ENCODE peak calls at places on chromosomes 13 and 19, in nine cellular contexts. One of them, this sample, is unnamed.

GRCh38 chr19:18745931-18746330 is 45.2 kb downstream of the COMP start:
- DNase-seq in neural crest cell: no peak
- DNase-seq in GM10248: no peak
- DNase-seq in SK-N-DZ: no peak
- DNase-seq in activated CD4-positive, alpha-beta T cell treated with anti-CD3 and anti-CD28 coated beads for 48 hours: no peak
- DNase-seq in cardiac septum: no peak
- DNase-seq in AG08395: no peak
- DNase-seq in T-helper 17 cell: no peak
- DNase-seq in stimulated activated CD4-positive, alpha-beta T cell treated with anti-CD3 and anti-CD28 coated beads, Interleukin-1b, Interleukin-23, amount 100 ng/mL, for 1 hour: no peak
- DNase-seq in this sample: no peak

GRCh38 chr13:21318891-21319532 is 140.1 kb downstream of the ZDHHC20 start:
- DNase-seq in stimulated activated CD4-positive, alpha-beta T cell treated with anti-CD3 and anti-CD28 coated beads, Interleukin-1b, Interleukin-23, amount 100 ng/mL, for 1 hour: no peak
- DNase-seq in activated CD4-positive, alpha-beta T cell treated with anti-CD3 and anti-CD28 coated beads for 48 hours: no peak
- DNase-seq in AG08395: no peak
- DNase-seq in GM10248: no peak
- DNase-seq in neural crest cell: no peak
- DNase-seq in T-helper 17 cell: no peak
- DNase-seq in cardiac septum: no peak
- DNase-seq in SK-N-DZ: no peak
- DNase-seq in this sample: no peak

GRCh38 chr13:28488376-28489005 is 6.4 kb downstream of the FLT1 start:
- DNase-seq in AG08395: no peak
- DNase-seq in GM10248: no peak
- DNase-seq in stimulated activated CD4-positive, alpha-beta T cell treated with anti-CD3 and anti-CD28 coated beads, Interleukin-1b, Interleukin-23, amount 100 ng/mL, for 1 hour: no peak
- DNase-seq in neural crest cell: no peak
- DNase-seq in cardiac septum: no peak
- DNase-seq in activated CD4-positive, alpha-beta T cell treated with anti-CD3 and anti-CD28 coated beads for 48 hours: no peak
- DNase-seq in SK-N-DZ: no peak
- DNase-seq in T-helper 17 cell: no peak
- DNase-seq in this sample: no peak

GRCh38 chr19:47778954-47779351 is 450 bp downstream of the SELENOW start:
- DNase-seq in SK-N-DZ: no peak
- DNase-seq in neural crest cell: no peak
- DNase-seq in stimulated activated CD4-positive, alpha-beta T cell treated with anti-CD3 and anti-CD28 coated beads, Interleukin-1b, Interleukin-23, amount 100 ng/mL, for 1 hour: no peak
- DNase-seq in cardiac septum: no peak
- DNase-seq in AG08395: peak; percentile 40
- DNase-seq in T-helper 17 cell: no peak
- DNase-seq in GM10248: no peak
- DNase-seq in activated CD4-positive, alpha-beta T cell treated with anti-CD3 and anti-CD28 coated beads for 48 hours: peak; percentile 24
- DNase-seq in this sample: no peak

GRCh38 chr19:35908010-35908441 is at the start of gene TYROBP:
- DNase-seq in neural crest cell: no peak
- DNase-seq in AG08395: no peak
- DNase-seq in SK-N-DZ: no peak
- DNase-seq in GM10248: no peak
- DNase-seq in T-helper 17 cell: no peak
- DNase-seq in activated CD4-positive, alpha-beta T cell treated with anti-CD3 and anti-CD28 coated beads for 48 hours: no peak
- DNase-seq in stimulated activated CD4-positive, alpha-beta T cell treated with anti-CD3 and anti-CD28 coated beads, Interleukin-1b, Interleukin-23, amount 100 ng/mL, for 1 hour: no peak
- DNase-seq in cardiac septum: peak; percentile 84
- DNase-seq in this sample: peak; percentile 76

GRCh38 chr13:75366380-75367280 is 115.3 kb downstream of the TBC1D4 start:
- DNase-seq in AG08395: no peak
- DNase-seq in stimulated activated CD4-positive, alpha-beta T cell treated with anti-CD3 and anti-CD28 coated beads, Interleukin-1b, Interleukin-23, amount 100 ng/mL, for 1 hour: no peak
- DNase-seq in GM10248: no peak
- DNase-seq in neural crest cell: no peak
- DNase-seq in T-helper 17 cell: no peak
- DNase-seq in SK-N-DZ: no peak
- DNase-seq in activated CD4-positive, alpha-beta T cell treated with anti-CD3 and anti-CD28 coated beads for 48 hours: no peak
- DNase-seq in cardiac septum: no peak
- DNase-seq in this sample: no peak

GRCh38 chr13:72970956-72971355 is 87.8 kb upstream of the KLF5 start:
- DNase-seq in T-helper 17 cell: no peak
- DNase-seq in cardiac septum: no peak
- DNase-seq in stimulated activated CD4-positive, alpha-beta T cell treated with anti-CD3 and anti-CD28 coated beads, Interleukin-1b, Interleukin-23, amount 100 ng/mL, for 1 hour: no peak
- DNase-seq in activated CD4-positive, alpha-beta T cell treated with anti-CD3 and anti-CD28 coated beads for 48 hours: no peak
- DNase-seq in AG08395: no peak
- DNase-seq in GM10248: no peak
- DNase-seq in SK-N-DZ: no peak
- DNase-seq in neural crest cell: no peak
- DNase-seq in this sample: no peak

GRCh38 chr19:15320118-15320517 is 12.2 kb downstream of the BRD4 start:
- DNase-seq in neural crest cell: no peak
- DNase-seq in SK-N-DZ: no peak
- DNase-seq in AG08395: peak; percentile 71
- DNase-seq in stimulated activated CD4-positive, alpha-beta T cell treated with anti-CD3 and anti-CD28 coated beads, Interleukin-1b, Interleukin-23, amount 100 ng/mL, for 1 hour: no peak
- DNase-seq in GM10248: no peak
- DNase-seq in activated CD4-positive, alpha-beta T cell treated with anti-CD3 and anti-CD28 coated beads for 48 hours: no peak
- DNase-seq in cardiac septum: no peak
- DNase-seq in T-helper 17 cell: no peak
- DNase-seq in this sample: no peak

GRCh38 chr19:9641810-9642209 is 20.8 kb upstream of the ZNF561 start:
- DNase-seq in activated CD4-positive, alpha-beta T cell treated with anti-CD3 and anti-CD28 coated beads for 48 hours: peak; percentile 18
- DNase-seq in SK-N-DZ: no peak
- DNase-seq in cardiac septum: no peak
- DNase-seq in stimulated activated CD4-positive, alpha-beta T cell treated with anti-CD3 and anti-CD28 coated beads, Interleukin-1b, Interleukin-23, amount 100 ng/mL, for 1 hour: no peak
- DNase-seq in GM10248: no peak
- DNase-seq in AG08395: no peak
- DNase-seq in T-helper 17 cell: no peak
- DNase-seq in neural crest cell: no peak
- DNase-seq in this sample: no peak

GRCh38 chr19:29404015-29404414 is 121.8 kb upstream of the VSTM2B start:
- DNase-seq in T-helper 17 cell: no peak
- DNase-seq in GM10248: no peak
- DNase-seq in AG08395: no peak
- DNase-seq in stimulated activated CD4-positive, alpha-beta T cell treated with anti-CD3 and anti-CD28 coated beads, Interleukin-1b, Interleukin-23, amount 100 ng/mL, for 1 hour: no peak
- DNase-seq in neural crest cell: no peak
- DNase-seq in cardiac septum: no peak
- DNase-seq in SK-N-DZ: no peak
- DNase-seq in activated CD4-positive, alpha-beta T cell treated with anti-CD3 and anti-CD28 coated beads for 48 hours: no peak
- DNase-seq in this sample: no peak

GRCh38 chr13:37277435-37278144 is 172.1 kb upstream of the CSNK1A1L start:
- DNase-seq in GM10248: no peak
- DNase-seq in T-helper 17 cell: no peak
- DNase-seq in AG08395: peak; percentile 51
- DNase-seq in SK-N-DZ: no peak
- DNase-seq in stimulated activated CD4-positive, alpha-beta T cell treated with anti-CD3 and anti-CD28 coated beads, Interleukin-1b, Interleukin-23, amount 100 ng/mL, for 1 hour: no peak
- DNase-seq in neural crest cell: no peak
- DNase-seq in activated CD4-positive, alpha-beta T cell treated with anti-CD3 and anti-CD28 coated beads for 48 hours: no peak
- DNase-seq in cardiac septum: no peak
- DNase-seq in this sample: no peak

GRCh38 chr13:21033866-21034601 is 27.4 kb downstream of the LATS2 start:
- DNase-seq in SK-N-DZ: no peak
- DNase-seq in activated CD4-positive, alpha-beta T cell treated with anti-CD3 and anti-CD28 coated beads for 48 hours: no peak
- DNase-seq in T-helper 17 cell: no peak
- DNase-seq in neural crest cell: no peak
- DNase-seq in stimulated activated CD4-positive, alpha-beta T cell treated with anti-CD3 and anti-CD28 coated beads, Interleukin-1b, Interleukin-23, amount 100 ng/mL, for 1 hour: no peak
- DNase-seq in GM10248: no peak
- DNase-seq in AG08395: peak; percentile 62
- DNase-seq in cardiac septum: no peak
- DNase-seq in this sample: no peak

GRCh38 chr19:36236946-36237310 is 22.0 kb downstream of the ZNF146 start:
- DNase-seq in neural crest cell: no peak
- DNase-seq in T-helper 17 cell: no peak
- DNase-seq in activated CD4-positive, alpha-beta T cell treated with anti-CD3 and anti-CD28 coated beads for 48 hours: no peak
- DNase-seq in cardiac septum: no peak
- DNase-seq in AG08395: no peak
- DNase-seq in SK-N-DZ: no peak
- DNase-seq in stimulated activated CD4-positive, alpha-beta T cell treated with anti-CD3 and anti-CD28 coated beads, Interleukin-1b, Interleukin-23, amount 100 ng/mL, for 1 hour: no peak
- DNase-seq in GM10248: no peak
- DNase-seq in this sample: no peak

GRCh38 chr19:13557756-13558398 is 51.6 kb upstream of the CACNA1A start:
- DNase-seq in neural crest cell: no peak
- DNase-seq in SK-N-DZ: no peak
- DNase-seq in AG08395: no peak
- DNase-seq in GM10248: no peak
- DNase-seq in activated CD4-positive, alpha-beta T cell treated with anti-CD3 and anti-CD28 coated beads for 48 hours: peak; percentile 9
- DNase-seq in T-helper 17 cell: no peak
- DNase-seq in cardiac septum: no peak
- DNase-seq in stimulated activated CD4-positive, alpha-beta T cell treated with anti-CD3 and anti-CD28 coated beads, Interleukin-1b, Interleukin-23, amount 100 ng/mL, for 1 hour: no peak
- DNase-seq in this sample: no peak

GRCh38 chr13:50243926-50244325 is 228.7 kb downstream of the KCNRG start:
- DNase-seq in T-helper 17 cell: no peak
- DNase-seq in neural crest cell: no peak
- DNase-seq in cardiac septum: no peak
- DNase-seq in stimulated activated CD4-positive, alpha-beta T cell treated with anti-CD3 and anti-CD28 coated beads, Interleukin-1b, Interleukin-23, amount 100 ng/mL, for 1 hour: no peak
- DNase-seq in GM10248: no peak
- DNase-seq in AG08395: no peak
- DNase-seq in activated CD4-positive, alpha-beta T cell treated with anti-CD3 and anti-CD28 coated beads for 48 hours: no peak
- DNase-seq in SK-N-DZ: no peak
- DNase-seq in this sample: no peak

GRCh38 chr19:38975214-38975860 is at the start of gene FBXO17:
- DNase-seq in GM10248: peak; percentile 49
- DNase-seq in neural crest cell: peak; percentile 39
- DNase-seq in SK-N-DZ: peak; percentile 38
- DNase-seq in stimulated activated CD4-positive, alpha-beta T cell treated with anti-CD3 and anti-CD28 coated beads, Interleukin-1b, Interleukin-23, amount 100 ng/mL, for 1 hour: no peak
- DNase-seq in activated CD4-positive, alpha-beta T cell treated with anti-CD3 and anti-CD28 coated beads for 48 hours: no peak
- DNase-seq in T-helper 17 cell: no peak
- DNase-seq in AG08395: peak; percentile 72
- DNase-seq in cardiac septum: peak; percentile 75
- DNase-seq in this sample: peak; percentile 40

GRCh38 chr13:37364024-37364423 is 234.5 kb downstream of the POSTN start:
- DNase-seq in stimulated activated CD4-positive, alpha-beta T cell treated with anti-CD3 and anti-CD28 coated beads, Interleukin-1b, Interleukin-23, amount 100 ng/mL, for 1 hour: no peak
- DNase-seq in cardiac septum: no peak
- DNase-seq in SK-N-DZ: no peak
- DNase-seq in GM10248: no peak
- DNase-seq in T-helper 17 cell: no peak
- DNase-seq in AG08395: peak; percentile 9
- DNase-seq in neural crest cell: no peak
- DNase-seq in activated CD4-positive, alpha-beta T cell treated with anti-CD3 and anti-CD28 coated beads for 48 hours: no peak
- DNase-seq in this sample: no peak

GRCh38 chr19:56477429-56478338 is 539 bp upstream of the ZNF667 start:
- DNase-seq in T-helper 17 cell: peak; percentile 11
- DNase-seq in neural crest cell: no peak
- DNase-seq in cardiac septum: peak; percentile 94
- DNase-seq in AG08395: peak; percentile 98
- DNase-seq in SK-N-DZ: peak; percentile 90
- DNase-seq in stimulated activated CD4-positive, alpha-beta T cell treated with anti-CD3 and anti-CD28 coated beads, Interleukin-1b, Interleukin-23, amount 100 ng/mL, for 1 hour: peak; percentile 30
- DNase-seq in GM10248: no peak
- DNase-seq in activated CD4-positive, alpha-beta T cell treated with anti-CD3 and anti-CD28 coated beads for 48 hours: peak; percentile 76
- DNase-seq in this sample: peak; percentile 90

GRCh38 chr19:6221878-6222746 is 57.7 kb downstream of the MLLT1 start:
- DNase-seq in neural crest cell: no peak
- DNase-seq in AG08395: no peak
- DNase-seq in T-helper 17 cell: no peak
- DNase-seq in SK-N-DZ: no peak
- DNase-seq in GM10248: no peak
- DNase-seq in activated CD4-positive, alpha-beta T cell treated with anti-CD3 and anti-CD28 coated beads for 48 hours: no peak
- DNase-seq in cardiac septum: no peak
- DNase-seq in stimulated activated CD4-positive, alpha-beta T cell treated with anti-CD3 and anti-CD28 coated beads, Interleukin-1b, Interleukin-23, amount 100 ng/mL, for 1 hour: no peak
- DNase-seq in this sample: no peak

GRCh38 chr13:87674143-87674772 is 3.1 kb downstream of the SLITRK5 start:
- DNase-seq in neural crest cell: no peak
- DNase-seq in activated CD4-positive, alpha-beta T cell treated with anti-CD3 and anti-CD28 coated beads for 48 hours: no peak
- DNase-seq in AG08395: no peak
- DNase-seq in GM10248: no peak
- DNase-seq in SK-N-DZ: peak; percentile 46
- DNase-seq in stimulated activated CD4-positive, alpha-beta T cell treated with anti-CD3 and anti-CD28 coated beads, Interleukin-1b, Interleukin-23, amount 100 ng/mL, for 1 hour: no peak
- DNase-seq in T-helper 17 cell: no peak
- DNase-seq in cardiac septum: no peak
- DNase-seq in this sample: peak; percentile 6

GRCh38 chr13:104171132-104171531 is 1104.9 kb upstream of the SLC10A2 start:
- DNase-seq in cardiac septum: no peak
- DNase-seq in neural crest cell: no peak
- DNase-seq in SK-N-DZ: no peak
- DNase-seq in AG08395: no peak
- DNase-seq in activated CD4-positive, alpha-beta T cell treated with anti-CD3 and anti-CD28 coated beads for 48 hours: no peak
- DNase-seq in GM10248: no peak
- DNase-seq in T-helper 17 cell: no peak
- DNase-seq in stimulated activated CD4-positive, alpha-beta T cell treated with anti-CD3 and anti-CD28 coated beads, Interleukin-1b, Interleukin-23, amount 100 ng/mL, for 1 hour: no peak
- DNase-seq in this sample: no peak

GRCh38 chr19:16205205-16206045 is 7.7 kb downstream of the AP1M1 start:
- DNase-seq in activated CD4-positive, alpha-beta T cell treated with anti-CD3 and anti-CD28 coated beads for 48 hours: no peak
- DNase-seq in stimulated activated CD4-positive, alpha-beta T cell treated with anti-CD3 and anti-CD28 coated beads, Interleukin-1b, Interleukin-23, amount 100 ng/mL, for 1 hour: no peak
- DNase-seq in cardiac septum: peak; percentile 76
- DNase-seq in AG08395: no peak
- DNase-seq in GM10248: no peak
- DNase-seq in T-helper 17 cell: no peak
- DNase-seq in neural crest cell: no peak
- DNase-seq in SK-N-DZ: no peak
- DNase-seq in this sample: no peak